ENCODE peak calls at places on chromosomes 13 and 19, in four cellular contexts. H, X, E and C are unnamed samples.

GRCh38 chr13:72121466-72121865 is 254.5 kb upstream of the DACH1 start:
- DNase-seq in H (no peak), X (no peak), E (no peak), C (peak)

GRCh38 chr13:98548230-98548629 is 28.7 kb downstream of the STK24 start:
- DNase-seq in X (no peak), E (no peak), H (no peak), C (no peak)

GRCh38 chr19:35569281-35569781 is 5.9 kb upstream of the ATP4A start:
- DNase-seq in X (peak), H (no peak), E (no peak), C (no peak)

GRCh38 chr19:31064486-31064885 is 284.8 kb downstream of the TSHZ3 start:
- DNase-seq in H (no peak), X (no peak), E (no peak), C (no peak)

GRCh38 chr13:110448230-110448629 is 113.3 kb downstream of the RAB20 start:
- DNase-seq in H (no peak), X (no peak), E (peak), C (no peak)

GRCh38 chr13:96090240-96091101 is 564 bp downstream of the HS6ST3 start:
- DNase-seq in E (no peak), X (no peak), H (peak), C (no peak)

GRCh38 chr19:3520166-3521103 is 14.3 kb downstream of the FZR1 start:
- DNase-seq in E (no peak), H (peak), X (no peak), C (no peak)

GRCh38 chr19:19627716-19628498 is at the start of gene LPAR2:
- DNase-seq in X (no peak), E (peak), H (no peak), C (no peak)

GRCh38 chr13:52845334-52845761 is 3.1 kb downstream of the PCDH8 start:
- DNase-seq in X (no peak), H (no peak), E (no peak), C (no peak)

GRCh38 chr13:97435297-97435682 is 1.3 kb downstream of the RAP2A start:
- DNase-seq in E (no peak), H (no peak), X (no peak), C (no peak)

GRCh38 chr13:112623051-112623711 is 35.2 kb upstream of the TUBGCP3 start:
- DNase-seq in E (no peak), X (no peak), H (no peak), C (no peak)

GRCh38 chr19:4652075-4652474 is 12.8 kb downstream of the TNFAIP8L1 start:
- DNase-seq in X (no peak), H (no peak), E (no peak), C (no peak)

DNA sequence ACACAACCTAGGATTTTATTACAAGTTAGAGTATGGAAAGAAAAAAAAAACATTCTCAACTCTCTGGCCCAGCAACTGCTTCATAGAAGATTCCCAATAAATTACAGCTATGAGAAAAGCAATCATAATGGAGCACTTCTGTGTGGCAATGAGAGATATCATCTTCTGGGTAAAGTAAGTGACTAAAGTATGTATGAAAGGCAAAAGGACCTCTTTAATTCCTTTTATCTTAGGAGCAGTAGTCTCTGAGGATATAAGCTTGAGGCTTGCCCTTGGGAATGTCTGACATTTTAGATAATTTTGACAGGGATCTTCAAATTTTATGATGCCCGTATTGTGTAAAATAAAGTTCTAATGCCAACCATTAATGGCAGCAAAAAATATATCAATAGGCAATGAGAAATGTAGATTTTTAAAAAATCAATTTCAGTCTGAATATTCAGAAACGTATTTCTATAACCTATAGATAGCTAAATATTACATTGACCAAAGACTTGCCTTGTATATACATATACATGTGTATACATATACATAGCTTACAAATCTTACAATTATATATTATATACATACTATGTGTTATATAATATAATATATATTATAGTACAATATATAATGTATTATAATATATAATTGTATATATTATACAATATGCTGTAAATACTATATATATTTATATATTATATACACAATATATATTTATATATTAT is 823.9 kb upstream of the SLITRK1 start:
- DNase-seq in H (no peak), E (no peak), X (no peak), C (no peak)
- TF ChIP-seq YY1 in H (no peak), E (no peak), X (no peak), C (no peak)

GRCh38 chr13:81659984-81660383 is 1319.1 kb upstream of the SPRY2 start:
- DNase-seq in E (no peak), H (no peak), X (no peak), C (no peak)

GRCh38 chr13:81670048-81670447 is 1329.1 kb upstream of the SPRY2 start:
- DNase-seq in E (no peak), X (no peak), H (no peak), C (no peak)

DNA sequence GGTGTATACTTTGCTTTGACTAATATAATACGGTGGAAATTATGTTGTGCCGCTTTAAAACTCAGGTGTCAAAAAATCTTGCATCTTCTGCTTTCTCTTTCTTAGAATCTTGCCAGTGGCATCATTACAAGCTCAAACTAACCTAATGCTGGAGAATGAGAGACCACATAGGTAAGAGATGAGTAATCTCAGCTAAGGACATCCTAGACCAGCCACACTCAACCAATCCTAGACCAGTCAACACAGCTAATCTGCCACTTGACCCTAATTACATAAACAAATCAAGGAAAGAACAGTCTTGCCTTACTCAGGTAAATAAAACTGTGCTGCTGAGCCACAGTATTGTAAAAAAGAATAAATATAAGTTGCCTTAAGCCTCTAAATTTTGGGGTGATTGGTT is 1323.9 kb upstream of the SPRY2 start:
- DNase-seq in X (no peak), H (no peak), E (no peak), C (no peak)
- H3K4me3 ChIP-seq in X (no peak), H (no peak), E (no peak), C (no peak)

GRCh38 chr19:18353378-18354005 is 13.1 kb downstream of the PGPEP1 start:
- DNase-seq in H (no peak), X (no peak), E (no peak), C (no peak)

GRCh38 chr19:18357041-18357440 is 16.6 kb downstream of the PGPEP1 start:
- DNase-seq in H (no peak), E (no peak), X (no peak), C (no peak)

GRCh38 chr19:18362934-18363542 is 22.6 kb downstream of the PGPEP1 start:
- DNase-seq in X (peak), E (no peak), H (no peak), C (no peak)

GRCh38 chr19:18361646-18362045 is 21.2 kb downstream of the PGPEP1 start:
- DNase-seq in X (no peak), H (no peak), E (no peak), C (no peak)

GRCh38 chr19:18357442-18358264 is 17.3 kb downstream of the PGPEP1 start:
- DNase-seq in H (no peak), E (no peak), X (peak), C (no peak)
- TF ChIP-seq YY1 in H (no peak), E (no peak), X (no peak), C (no peak)

GRCh38 chr19:55644842-55645511 is 1.5 kb downstream of the ZNF581 start:
- DNase-seq in E (no peak), H (no peak), X (no peak), C (no peak)
- H3K4me3 ChIP-seq in E (peak), H (peak), X (peak), C (peak)

DNA sequence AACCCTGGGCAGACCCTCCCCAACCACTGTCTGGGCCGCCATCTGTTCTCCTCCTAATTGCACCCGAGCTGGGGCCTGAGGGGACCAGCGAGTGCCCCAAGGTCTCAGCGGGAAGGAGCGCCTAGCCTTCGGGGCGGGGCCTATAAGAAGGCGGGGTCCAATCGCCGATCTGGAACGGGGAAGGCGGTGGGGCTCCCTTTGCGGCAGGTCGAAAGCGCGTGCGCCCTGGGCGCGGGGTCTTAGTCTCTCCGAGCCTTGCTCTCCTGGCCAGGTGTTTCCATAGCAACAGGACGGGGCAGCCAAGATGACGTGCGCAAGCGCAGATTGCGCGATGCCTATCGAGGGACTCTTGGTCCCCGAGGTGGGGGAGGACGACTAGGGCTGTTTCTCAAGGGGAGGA is 2.8 kb downstream of the MAST1 start:
- DNase-seq in X (no peak), E (no peak), H (peak), C (peak)
- TF ChIP-seq YY1 in X (no peak), E (no peak), H (no peak), C (no peak)

DNA sequence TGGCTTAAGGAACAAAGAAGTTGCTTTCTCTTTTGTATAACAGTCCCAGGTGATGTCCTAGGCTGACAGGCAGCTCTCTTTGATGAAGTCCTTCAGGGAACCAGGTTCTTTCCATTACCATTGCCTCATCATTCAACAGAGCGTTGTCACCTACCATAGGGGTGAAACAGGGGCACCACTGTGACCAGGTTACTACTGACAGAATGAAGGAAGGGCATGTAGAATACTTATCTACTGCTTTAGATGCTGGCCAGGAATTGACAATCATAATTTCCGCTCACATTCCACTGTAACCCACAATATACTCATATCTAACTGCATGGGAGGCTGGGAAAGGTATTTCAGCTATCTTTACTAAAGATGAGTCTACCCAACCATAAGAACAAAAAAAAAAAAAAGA is 148.0 kb upstream of the FNDC3A start:
- DNase-seq in H (no peak), X (no peak), E (no peak), C (no peak)
- H3K4me3 ChIP-seq in H (no peak), X (no peak), E (no peak), C (no peak)

GRCh38 chr13:48320906-48321510 is 17.5 kb downstream of the RB1 start:
- DNase-seq in E (no peak), X (no peak), H (no peak), C (no peak)
- TF ChIP-seq YY1 in E (no peak), X (no peak), H (no peak), C (no peak)